ENCODE peak calls at places on chromosomes 2 and 18, in six cellular contexts. One of them, this sample, is unnamed.

GRCh38 chr2:238966274-238966937 is 118.5 kb downstream of the TWIST2 start:
- DNase-seq in stimulated activated CD4-positive, alpha-beta T cell treated with anti-CD3 and anti-CD28 coated beads, Interleukin-15, amount 100 ng/mL, for 24 hours: no peak
- DNase-seq in AG10803: no peak
- DNase-seq in mammary epithelial cell: no peak
- DNase-seq in kidney tubule cell: no peak
- DNase-seq in nephron progenitor cell: no peak
- DNase-seq in this sample: no peak

GRCh38 chr18:78510636-78511035 is 469.0 kb upstream of the SALL3 start:
- DNase-seq in mammary epithelial cell: no peak
- DNase-seq in AG10803: no peak
- DNase-seq in stimulated activated CD4-positive, alpha-beta T cell treated with anti-CD3 and anti-CD28 coated beads, Interleukin-15, amount 100 ng/mL, for 24 hours: no peak
- DNase-seq in nephron progenitor cell: no peak
- DNase-seq in kidney tubule cell: no peak
- DNase-seq in this sample: no peak

GRCh38 chr2:20208487-20208882 is 16.4 kb downstream of the SDC1 start:
- DNase-seq in stimulated activated CD4-positive, alpha-beta T cell treated with anti-CD3 and anti-CD28 coated beads, Interleukin-15, amount 100 ng/mL, for 24 hours: no peak
- DNase-seq in kidney tubule cell: no peak
- DNase-seq in mammary epithelial cell: no peak
- DNase-seq in nephron progenitor cell: no peak
- DNase-seq in AG10803: peak
- DNase-seq in this sample: no peak

GRCh38 chr2:78541451-78542267 is 483.8 kb upstream of the REG3G start:
- DNase-seq in AG10803: no peak
- DNase-seq in kidney tubule cell: no peak
- DNase-seq in mammary epithelial cell: no peak
- DNase-seq in nephron progenitor cell: no peak
- DNase-seq in stimulated activated CD4-positive, alpha-beta T cell treated with anti-CD3 and anti-CD28 coated beads, Interleukin-15, amount 100 ng/mL, for 24 hours: no peak
- DNase-seq in this sample: no peak

GRCh38 chr18:28884304-28884703 is 707.4 kb upstream of the CDH2 start:
- DNase-seq in kidney tubule cell: no peak
- DNase-seq in stimulated activated CD4-positive, alpha-beta T cell treated with anti-CD3 and anti-CD28 coated beads, Interleukin-15, amount 100 ng/mL, for 24 hours: no peak
- DNase-seq in mammary epithelial cell: peak
- DNase-seq in nephron progenitor cell: no peak
- DNase-seq in AG10803: no peak
- DNase-seq in this sample: no peak

GRCh38 chr18:45890606-45891005 is 65.1 kb downstream of the SIGLEC15 start:
- DNase-seq in AG10803: no peak
- DNase-seq in kidney tubule cell: no peak
- DNase-seq in nephron progenitor cell: no peak
- DNase-seq in mammary epithelial cell: no peak
- DNase-seq in stimulated activated CD4-positive, alpha-beta T cell treated with anti-CD3 and anti-CD28 coated beads, Interleukin-15, amount 100 ng/mL, for 24 hours: no peak
- DNase-seq in this sample: no peak

GRCh38 chr18:47254341-47254939 is 3.0 kb upstream of the SKOR2 start:
- DNase-seq in mammary epithelial cell: peak
- DNase-seq in nephron progenitor cell: peak
- DNase-seq in stimulated activated CD4-positive, alpha-beta T cell treated with anti-CD3 and anti-CD28 coated beads, Interleukin-15, amount 100 ng/mL, for 24 hours: peak
- DNase-seq in AG10803: peak
- DNase-seq in kidney tubule cell: peak
- DNase-seq in this sample: no peak

GRCh38 chr2:160534996-160535395 is 41.4 kb upstream of the RBMS1 start:
- DNase-seq in AG10803: no peak
- DNase-seq in kidney tubule cell: no peak
- DNase-seq in mammary epithelial cell: no peak
- DNase-seq in stimulated activated CD4-positive, alpha-beta T cell treated with anti-CD3 and anti-CD28 coated beads, Interleukin-15, amount 100 ng/mL, for 24 hours: no peak
- DNase-seq in nephron progenitor cell: no peak
- DNase-seq in this sample: no peak

GRCh38 chr2:55282110-55282917 is 13.3 kb upstream of the MTIF2 start:
- DNase-seq in AG10803: peak
- DNase-seq in mammary epithelial cell: peak
- DNase-seq in kidney tubule cell: peak
- DNase-seq in stimulated activated CD4-positive, alpha-beta T cell treated with anti-CD3 and anti-CD28 coated beads, Interleukin-15, amount 100 ng/mL, for 24 hours: peak
- DNase-seq in nephron progenitor cell: peak
- DNase-seq in this sample: peak

GRCh38 chr18:12317664-12318333 is 9.8 kb downstream of the TUBB6 start:
- DNase-seq in nephron progenitor cell: no peak
- DNase-seq in mammary epithelial cell: no peak
- DNase-seq in stimulated activated CD4-positive, alpha-beta T cell treated with anti-CD3 and anti-CD28 coated beads, Interleukin-15, amount 100 ng/mL, for 24 hours: no peak
- DNase-seq in kidney tubule cell: peak
- DNase-seq in AG10803: peak
- DNase-seq in this sample: no peak

GRCh38 chr2:201235865-201236811 is 24.2 kb upstream of the CASP8 start:
- DNase-seq in AG10803: peak
- DNase-seq in kidney tubule cell: peak
- DNase-seq in stimulated activated CD4-positive, alpha-beta T cell treated with anti-CD3 and anti-CD28 coated beads, Interleukin-15, amount 100 ng/mL, for 24 hours: peak
- DNase-seq in mammary epithelial cell: peak
- DNase-seq in nephron progenitor cell: peak
- DNase-seq in this sample: peak

GRCh38 chr2:10778724-10779115 is 33.9 kb downstream of the PDIA6 start:
- DNase-seq in AG10803: no peak
- DNase-seq in nephron progenitor cell: no peak
- DNase-seq in stimulated activated CD4-positive, alpha-beta T cell treated with anti-CD3 and anti-CD28 coated beads, Interleukin-15, amount 100 ng/mL, for 24 hours: no peak
- DNase-seq in kidney tubule cell: no peak
- DNase-seq in mammary epithelial cell: no peak
- DNase-seq in this sample: peak

GRCh38 chr2:205892141-205893064 is 193.6 kb downstream of the INO80D start:
- DNase-seq in kidney tubule cell: peak
- DNase-seq in mammary epithelial cell: peak
- DNase-seq in stimulated activated CD4-positive, alpha-beta T cell treated with anti-CD3 and anti-CD28 coated beads, Interleukin-15, amount 100 ng/mL, for 24 hours: no peak
- DNase-seq in nephron progenitor cell: no peak
- DNase-seq in AG10803: no peak
- DNase-seq in this sample: no peak

GRCh38 chr18:75183973-75184372 is 25.0 kb downstream of the PTGR3 start:
- DNase-seq in mammary epithelial cell: no peak
- DNase-seq in stimulated activated CD4-positive, alpha-beta T cell treated with anti-CD3 and anti-CD28 coated beads, Interleukin-15, amount 100 ng/mL, for 24 hours: no peak
- DNase-seq in kidney tubule cell: peak
- DNase-seq in nephron progenitor cell: no peak
- DNase-seq in AG10803: no peak
- DNase-seq in this sample: no peak

GRCh38 chr2:88857951-88858406 is 166.5 kb downstream of the RPIA start:
- DNase-seq in mammary epithelial cell: peak
- DNase-seq in AG10803: no peak
- DNase-seq in nephron progenitor cell: no peak
- DNase-seq in stimulated activated CD4-positive, alpha-beta T cell treated with anti-CD3 and anti-CD28 coated beads, Interleukin-15, amount 100 ng/mL, for 24 hours: no peak
- DNase-seq in kidney tubule cell: peak
- DNase-seq in this sample: no peak